ENCODE peak calls at places on chromosomes 3 and 15, in six cellular contexts. I, F, T, Z, O and S are unnamed samples.

GRCh38 chr3:108471346-108471935 is 39.0 kb downstream of the MYH15 start:
- DNase-seq in I (no peak), F (no peak), T (no peak), Z (no peak), O (no peak), S (no peak)

GRCh38 chr3:146892041-146892440 is 286.9 kb upstream of the PLSCR5 start:
- DNase-seq in I (no peak), F (no peak), T (no peak), Z (no peak), O (no peak), S (no peak)

GRCh38 chr3:113685956-113686721 is 10.3 kb downstream of the USF3 start:
- DNase-seq in I (peak; percentile 21), F (no peak), T (no peak), Z (peak; percentile 15), O (no peak), S (no peak)

GRCh38 chr3:127711021-127711420 is 38.3 kb downstream of the ABTB1 start:
- DNase-seq in I (no peak), F (no peak), T (peak; percentile 36), Z (no peak), O (no peak), S (no peak)

GRCh38 chr3:58824285-58824684 is 157.7 kb upstream of the FAM3D start:
- DNase-seq in I (no peak), F (peak; percentile 10), T (no peak), Z (peak; percentile 71), O (peak; percentile 17), S (no peak)

GRCh38 chr3:72008226-72008996 is 223.5 kb upstream of the PROK2 start:
- DNase-seq in I (peak; percentile 50), F (no peak), T (no peak), Z (no peak), O (no peak), S (no peak)

GRCh38 chr3:34016925-34017592 is 218.6 kb downstream of the PDCD6IP start:
- DNase-seq in I (no peak), F (no peak), T (no peak), Z (no peak), O (no peak), S (no peak)

GRCh38 chr3:17481116-17481515 is 261.3 kb downstream of the TBC1D5 start:
- DNase-seq in I (no peak), F (no peak), T (no peak), Z (no peak), O (no peak), S (no peak)

GRCh38 chr3:25781758-25782594 is 1.3 kb downstream of the NGLY1 start:
- DNase-seq in I (no peak), F (no peak), T (no peak), Z (no peak), O (no peak), S (peak; percentile 21)

GRCh38 chr3:196186661-196187573 is 24.3 kb downstream of the ZDHHC19 start:
- DNase-seq in I (no peak), F (peak; percentile 75), T (no peak), Z (no peak), O (no peak), S (no peak)

GRCh38 chr15:61715082-61715481 is 345.2 kb downstream of the VPS13C start:
- DNase-seq in I (no peak), F (no peak), T (no peak), Z (no peak), O (no peak), S (no peak)

GRCh38 chr3:187102073-187102634 is 37.1 kb downstream of the RPL39L start:
- DNase-seq in I (no peak), F (no peak), T (no peak), Z (no peak), O (no peak), S (no peak)

GRCh38 chr3:130925628-130926027 is 31.7 kb downstream of the ATP2C1 start:
- DNase-seq in I (no peak), F (peak; percentile 16), T (peak; percentile 75), Z (no peak), O (no peak), S (no peak)

GRCh38 chr15:29132786-29133185 is 136.8 kb downstream of the NSMCE3 start:
- DNase-seq in I (no peak), F (no peak), T (peak; percentile 80), Z (no peak), O (no peak), S (no peak)

GRCh38 chr15:82793737-82794136 is 12.1 kb downstream of the FSD2 start:
- DNase-seq in I (no peak), F (no peak), T (no peak), Z (no peak), O (no peak), S (no peak)

GRCh38 chr3:5806192-5806591 is 618.7 kb downstream of the EDEM1 start:
- DNase-seq in I (no peak), F (no peak), T (no peak), Z (no peak), O (no peak), S (no peak)

GRCh38 chr3:31550452-31551251 is 17.9 kb downstream of the STT3B start:
- DNase-seq in I (no peak), F (no peak), T (no peak), Z (peak; percentile 23), O (no peak), S (no peak)

GRCh38 chr15:69129026-69129385 is 31.4 kb upstream of the GLCE start:
- DNase-seq in I (no peak), F (no peak), T (no peak), Z (no peak), O (no peak), S (no peak)

GRCh38 chr3:174060431-174060830 is 662.9 kb downstream of the NLGN1 start:
- DNase-seq in I (no peak), F (no peak), T (no peak), Z (no peak), O (no peak), S (no peak)

GRCh38 chr15:47965297-47965696 is 155.5 kb upstream of the SLC24A5 start:
- DNase-seq in I (no peak), F (no peak), T (no peak), Z (no peak), O (no peak), S (no peak)

GRCh38 chr3:133401374-133402135 is 1.7 kb downstream of the BFSP2 start:
- DNase-seq in I (no peak), F (no peak), T (no peak), Z (no peak), O (no peak), S (no peak)

GRCh38 chr3:153051427-153052095 is 110.5 kb upstream of the RAP2B start:
- DNase-seq in I (no peak), F (no peak), T (no peak), Z (peak; percentile 52), O (no peak), S (no peak)

GRCh38 chr3:101865751-101866509 is 16.6 kb downstream of the NFKBIZ start:
- DNase-seq in I (no peak), F (no peak), T (no peak), Z (no peak), O (no peak), S (no peak)

GRCh38 chr3:137764001-137764433 is at the start of gene SOX14:
- DNase-seq in I (no peak), F (no peak), T (peak; percentile 77), Z (peak; percentile 6), O (no peak), S (no peak)

GRCh38 chr3:112759681-112760080 is 87.0 kb downstream of the CD200R1L start:
- DNase-seq in I (no peak), F (peak; percentile 70), T (no peak), Z (no peak), O (no peak), S (no peak)

GRCh38 chr15:85280203-85280602 is 100.2 kb upstream of the AKAP13 start:
- DNase-seq in I (no peak), F (no peak), T (no peak), Z (no peak), O (no peak), S (peak; percentile 15)

GRCh38 chr15:58777107-58777506 is 6.0 kb downstream of the MINDY2 start:
- DNase-seq in I (no peak), F (no peak), T (no peak), Z (no peak), O (no peak), S (no peak)